ENCODE peak calls at places on chromosomes 2 and 18, in seven cellular contexts. I is AG04450, P is COLO829, J is A549, Y is left cardiac atrium, C is epithelial cell of esophagus, R is colonic mucosa. L is an unnamed sample.

GRCh38 chr2:85269959-85270358 is 57.8 kb downstream of the TGOLN2 start:
- DNase-seq in I (no peak), P (no peak), J (no peak), Y (peak), C (no peak), R (no peak), L (no peak)

GRCh38 chr2:287471-287885 is 413 bp downstream of the ALKAL2 start:
- DNase-seq in I (no peak), P (no peak), J (no peak), Y (no peak), C (peak), R (no peak), L (no peak)

GRCh38 chr2:172328103-172328835 is 99.1 kb upstream of the ITGA6 start:
- DNase-seq in I (no peak), P (no peak), J (no peak), Y (no peak), C (no peak), R (no peak), L (no peak)

GRCh38 chr2:135043345-135043744 is 3.9 kb downstream of the MAP3K19 start:
- DNase-seq in I (no peak), P (no peak), J (no peak), Y (no peak), C (no peak), R (no peak), L (no peak)

GRCh38 chr2:63300835-63301234 is 250.2 kb downstream of the OTX1 start:
- DNase-seq in I (no peak), P (no peak), J (no peak), Y (no peak), C (no peak), R (no peak), L (no peak)

GRCh38 chr2:61178603-61179545 is 16.9 kb downstream of the C2orf74 start:
- DNase-seq in I (no peak), P (no peak), J (no peak), Y (no peak), C (peak), R (peak), L (no peak)

GRCh38 chr18:49227456-49227855 is 233.0 kb downstream of the DYM start:
- DNase-seq in I (no peak), P (no peak), J (no peak), Y (no peak), C (peak), R (peak), L (no peak)

GRCh38 chr2:1278861-1279260 is 134.4 kb upstream of the TPO start:
- DNase-seq in I (no peak), P (no peak), J (no peak), Y (no peak), C (no peak), R (no peak), L (no peak)

GRCh38 chr18:76425299-76426101 is 69.5 kb downstream of the ZNF516 start:
- DNase-seq in I (no peak), P (no peak), J (no peak), Y (no peak), C (no peak), R (no peak), L (no peak)

GRCh38 chr2:229202646-229203045 is 68.4 kb downstream of the PID1 start:
- DNase-seq in I (no peak), P (no peak), J (no peak), Y (no peak), C (no peak), R (no peak), L (no peak)

GRCh38 chr2:105100064-105100840 is 62.4 kb downstream of the MRPS9 start:
- DNase-seq in I (no peak), P (no peak), J (no peak), Y (no peak), C (peak), R (no peak), L (no peak)

GRCh38 chr18:51151568-51152511 is 45.6 kb downstream of the MEX3C start:
- DNase-seq in I (no peak), P (no peak), J (no peak), Y (no peak), C (no peak), R (no peak), L (no peak)

GRCh38 chr2:104944495-104944894 is 90.6 kb downstream of the POU3F3 start:
- DNase-seq in I (no peak), P (peak), J (peak), Y (no peak), C (peak), R (no peak), L (no peak)

GRCh38 chr2:45045706-45046105 is 36.5 kb upstream of the SIX2 start:
- DNase-seq in I (no peak), P (no peak), J (no peak), Y (no peak), C (no peak), R (no peak), L (no peak)

GRCh38 chr2:235009081-235009480 is 57.3 kb downstream of the SH3BP4 start:
- DNase-seq in I (no peak), P (no peak), J (no peak), Y (no peak), C (no peak), R (no peak), L (no peak)

GRCh38 chr2:217837001-217837491 is 165.7 kb downstream of the TNS1 start:
- DNase-seq in I (no peak), P (no peak), J (no peak), Y (peak), C (peak), R (peak), L (peak)

GRCh38 chr2:33372940-33373553 is 103.4 kb upstream of the RASGRP3 start:
- DNase-seq in I (no peak), P (peak), J (peak), Y (no peak), C (peak), R (peak), L (peak)

GRCh38 chr2:26356771-26357170 is 10.2 kb upstream of the ADGRF3 start:
- DNase-seq in I (no peak), P (no peak), J (no peak), Y (no peak), C (peak), R (no peak), L (no peak)

GRCh38 chr2:121828281-121828731 is 72.9 kb downstream of the TSN start:
- DNase-seq in I (no peak), P (no peak), J (no peak), Y (no peak), C (peak), R (no peak), L (no peak)

GRCh38 chr2:204632410-204632809 is 87.1 kb downstream of the PARD3B start:
- DNase-seq in I (no peak), P (no peak), J (no peak), Y (no peak), C (no peak), R (no peak), L (no peak)

GRCh38 chr2:174623690-174624089 is 26.1 kb upstream of the WIPF1 start:
- DNase-seq in I (no peak), P (no peak), J (no peak), Y (no peak), C (no peak), R (no peak), L (no peak)

GRCh38 chr2:20501974-20502373 is 55.1 kb downstream of the RHOB start:
- DNase-seq in I (peak), P (no peak), J (peak), Y (no peak), C (peak), R (no peak), L (peak)

GRCh38 chr2:61993422-61994024 is 88.0 kb downstream of the COMMD1 start:
- DNase-seq in I (peak), P (peak), J (peak), Y (no peak), C (peak), R (peak), L (peak)

GRCh38 chr2:100870652-100871531 is 51.0 kb downstream of the NPAS2 start:
- DNase-seq in I (no peak), P (no peak), J (no peak), Y (no peak), C (peak), R (no peak), L (no peak)

GRCh38 chr2:25851740-25852503 is 26.4 kb downstream of the ASXL2 start:
- DNase-seq in I (peak), P (peak), J (peak), Y (no peak), C (peak), R (peak), L (peak)

GRCh38 chr2:15306706-15307105 is 254.4 kb downstream of the NBAS start:
- DNase-seq in I (no peak), P (no peak), J (no peak), Y (no peak), C (no peak), R (no peak), L (no peak)

GRCh38 chr2:223976635-223977226 is 19.5 kb downstream of the MRPL44 start:
- DNase-seq in I (no peak), P (no peak), J (no peak), Y (no peak), C (peak), R (no peak), L (no peak)

GRCh38 chr18:54740146-54740844 is 88.0 kb upstream of the RAB27B start:
- DNase-seq in I (peak), P (peak), J (no peak), Y (no peak), C (peak), R (no peak), L (no peak)

GRCh38 chr2:30662268-30663131 is 144.7 kb downstream of the CAPN13 start:
- DNase-seq in I (no peak), P (no peak), J (no peak), Y (no peak), C (peak), R (peak), L (no peak)

GRCh38 chr2:126657636-126658315 is 1.8 kb downstream of the GYPC start:
- DNase-seq in I (peak), P (peak), J (no peak), Y (peak), C (peak), R (peak), L (peak)

GRCh38 chr2:208354964-208355381 is 51.6 kb upstream of the PTH2R start:
- DNase-seq in I (no peak), P (no peak), J (no peak), Y (no peak), C (no peak), R (no peak), L (no peak)

GRCh38 chr2:204871246-204871953 is 326.1 kb downstream of the PARD3B start:
- DNase-seq in I (peak), P (peak), J (peak), Y (no peak), C (peak), R (no peak), L (no peak)

L was measured in hepatic stellate cell.